ENCODE peak calls at places on chromosomes 7 and 10, in nine cellular contexts. Z is NCI-H446 treated with DMSO at 0.1 percent for 48 hours, P is NCI-H2081, W is Ammon's horn, T is neural crest cell, K is WERI-Rb-1, Y is D721Med, I is aorta, L is fibroblast of lung. S is an unnamed sample.

GRCh38 chr7:132603241-132603789 is 27.0 kb upstream of the PLXNA4 start:
- DNase-seq in Z (no peak), P (no peak), W (no peak), T (no peak), K (peak), Y (no peak), I (no peak), L (no peak), S (no peak)

GRCh38 chr10:70742537-70743429 is 42.4 kb downstream of the TBATA start:
- DNase-seq in Z (no peak), P (no peak), W (peak), T (no peak), K (no peak), Y (no peak), I (peak), L (peak), S (no peak)

GRCh38 chr7:74542558-74543117 is 88.9 kb downstream of the GTF2IRD1 start:
- DNase-seq in Z (peak), P (peak), W (peak), T (no peak), K (no peak), Y (no peak), I (no peak), L (peak), S (no peak)

GRCh38 chr7:88312061-88312663 is 5.5 kb upstream of the STEAP4 start:
- DNase-seq in Z (no peak), P (no peak), W (no peak), T (no peak), K (no peak), Y (no peak), I (peak), L (peak), S (no peak)

GRCh38 chr10:128751284-128751683 is 625.1 kb upstream of the MKI67 start:
- DNase-seq in Z (no peak), P (no peak), W (peak), T (no peak), K (no peak), Y (no peak), I (no peak), L (no peak), S (no peak)

GRCh38 chr10:117499248-117500105 is 43.1 kb upstream of the EMX2 start:
- DNase-seq in Z (no peak), P (no peak), W (no peak), T (no peak), K (no peak), Y (no peak), I (no peak), L (no peak), S (no peak)

GRCh38 chr10:69413221-69413865 is 3.4 kb downstream of the TACR2 start:
- DNase-seq in Z (peak), P (no peak), W (peak), T (peak), K (peak), Y (no peak), I (peak), L (peak), S (peak)

GRCh38 chr7:157412021-157412443 is 75.2 kb downstream of the DNAJB6 start:
- DNase-seq in Z (no peak), P (no peak), W (no peak), T (no peak), K (no peak), Y (no peak), I (no peak), L (peak), S (no peak)

GRCh38 chr7:157474685-157475084 is 137.9 kb downstream of the DNAJB6 start:
- DNase-seq in Z (no peak), P (no peak), W (no peak), T (no peak), K (peak), Y (no peak), I (no peak), L (no peak), S (no peak)

GRCh38 chr10:125711110-125711750 is 8.3 kb upstream of the EDRF1 start:
- DNase-seq in Z (no peak), P (no peak), W (no peak), T (no peak), K (no peak), Y (no peak), I (no peak), L (no peak), S (no peak)

GRCh38 chr7:84904561-84904960 is 282.3 kb downstream of the SEMA3D start:
- DNase-seq in Z (no peak), P (no peak), W (no peak), T (no peak), K (no peak), Y (no peak), I (no peak), L (no peak), S (no peak)

GRCh38 chr10:118209215-118209614 is 132.9 kb downstream of the FAM204A start:
- DNase-seq in Z (no peak), P (no peak), W (peak), T (peak), K (no peak), Y (no peak), I (no peak), L (no peak), S (no peak)

GRCh38 chr10:132532174-132532573 is 5.4 kb upstream of the INPP5A start:
- DNase-seq in Z (no peak), P (no peak), W (no peak), T (no peak), K (no peak), Y (no peak), I (no peak), L (no peak), S (no peak)

GRCh38 chr10:30897045-30897444 is 134.6 kb downstream of the ZNF438 start:
- DNase-seq in Z (no peak), P (no peak), W (no peak), T (no peak), K (no peak), Y (no peak), I (no peak), L (no peak), S (no peak)

GRCh38 chr10:62116896-62117295 is 151.7 kb downstream of the RTKN2 start:
- DNase-seq in Z (no peak), P (peak), W (no peak), T (no peak), K (no peak), Y (no peak), I (no peak), L (no peak), S (no peak)

GRCh38 chr7:147071536-147071935 is 954.9 kb downstream of the CNTNAP2 start:
- DNase-seq in Z (no peak), P (no peak), W (no peak), T (no peak), K (no peak), Y (no peak), I (no peak), L (no peak), S (no peak)

GRCh38 chr7:131249003-131249402 is 78.7 kb upstream of the MKLN1 start:
- DNase-seq in Z (no peak), P (no peak), W (no peak), T (no peak), K (no peak), Y (no peak), I (peak), L (peak), S (no peak)

GRCh38 chr7:75993689-75994387 is 557 bp downstream of the TMEM120A start:
- DNase-seq in Z (no peak), P (peak), W (peak), T (peak), K (peak), Y (peak), I (peak), L (peak), S (peak)

GRCh38 chr10:3530346-3531096 is 254.5 kb downstream of the KLF6 start:
- DNase-seq in Z (no peak), P (no peak), W (no peak), T (no peak), K (no peak), Y (no peak), I (no peak), L (no peak), S (no peak)

GRCh38 chr10:121444515-121444914 is 153.7 kb downstream of the FGFR2 start:
- DNase-seq in Z (no peak), P (no peak), W (no peak), T (no peak), K (no peak), Y (no peak), I (no peak), L (no peak), S (no peak)

GRCh38 chr10:104345512-104345911 is 7.2 kb upstream of the ITPRIP start:
- DNase-seq in Z (no peak), P (no peak), W (no peak), T (no peak), K (no peak), Y (no peak), I (no peak), L (no peak), S (no peak)

GRCh38 chr7:101705327-101705726 is 76.2 kb upstream of the MYL10 start:
- DNase-seq in Z (no peak), P (peak), W (no peak), T (no peak), K (no peak), Y (no peak), I (no peak), L (no peak), S (no peak)

GRCh38 chr10:46055771-46056170 is 9.7 kb upstream of the MSMB start:
- DNase-seq in Z (no peak), P (no peak), W (no peak), T (no peak), K (peak), Y (no peak), I (no peak), L (no peak), S (no peak)

GRCh38 chr7:108455524-108455832 is 758 bp downstream of the NRCAM start:
- DNase-seq in Z (no peak), P (no peak), W (no peak), T (no peak), K (peak), Y (no peak), I (no peak), L (no peak), S (peak)

GRCh38 chr10:68192113-68192512 is 39.8 kb downstream of the ATOH7 start:
- DNase-seq in Z (no peak), P (no peak), W (no peak), T (no peak), K (no peak), Y (no peak), I (no peak), L (no peak), S (no peak)

GRCh38 chr7:2022021-2022409 is 210.7 kb downstream of the MAD1L1 start:
- DNase-seq in Z (no peak), P (no peak), W (no peak), T (no peak), K (no peak), Y (no peak), I (peak), L (no peak), S (no peak)

GRCh38 chr7:49852619-49853462 is 79.4 kb downstream of the VWC2 start:
- DNase-seq in Z (peak), P (peak), W (peak), T (peak), K (peak), Y (peak), I (no peak), L (peak), S (peak)

GRCh38 chr7:19404912-19405329 is 259.7 kb upstream of the FERD3L start:
- DNase-seq in Z (peak), P (no peak), W (peak), T (no peak), K (no peak), Y (no peak), I (no peak), L (peak), S (no peak)

GRCh38 chr7:109890622-109891021 is 1200.3 kb upstream of the LRRN3 start:
- DNase-seq in Z (no peak), P (no peak), W (no peak), T (no peak), K (no peak), Y (no peak), I (no peak), L (no peak), S (no peak)

S was measured in SK-N-DZ.